ENCODE peak calls at places on chromosomes 3 and 15, in five cellular contexts. N is CD8-positive, alpha-beta T cell; W is ovary; U is BE2C; P is fibroblast of lung. V is an unnamed sample. For H3K4me1, the result is how much of the 10 kb centered on the place peaks cover.

GRCh38 chr3:69671082-69671952 is 67.9 kb upstream of the MITF start:
- DNase-seq in W (no peak), U (peak), N (no peak), P (peak), V (no peak)

GRCh38 chr3:87801409-87801808 is 257.4 kb downstream of the CGGBP1 start:
- DNase-seq in P (no peak), W (no peak), U (no peak), N (no peak), V (no peak)

GRCh38 chr3:64244011-64244942 is 19.0 kb upstream of the PRICKLE2 start:
- DNase-seq in W (no peak), N (no peak), P (peak), U (peak), V (peak)

GRCh38 chr3:69948246-69948862 is 51.2 kb upstream of the SAMMSON start:
- DNase-seq in W (no peak), N (no peak), U (no peak), P (peak), V (peak)

GRCh38 chr3:142916611-142917010 is 27.7 kb upstream of the PCOLCE2 start:
- DNase-seq in U (no peak), W (no peak), P (no peak), N (no peak), V (no peak)

GRCh38 chr3:74789111-74789510 is 174.7 kb upstream of the CNTN3 start:
- DNase-seq in N (no peak), P (no peak), W (no peak), U (no peak), V (peak)

GRCh38 chr15:99474981-99475753 is 90.6 kb upstream of the MEF2A start:
- DNase-seq in P (peak), N (no peak), W (no peak), U (no peak), V (no peak)

GRCh38 chr15:52730163-52730562 is 51.0 kb upstream of the ATOSA start:
- DNase-seq in N (peak), W (no peak), U (no peak), P (no peak), V (peak)

GRCh38 chr15:48616216-48616615 is 29.3 kb downstream of the FBN1 start:
- DNase-seq in W (no peak), P (peak), U (no peak), N (no peak), V (no peak)

GRCh38 chr3:29071077-29071634 is 209.7 kb upstream of the RBMS3 start:
- DNase-seq in U (no peak), P (no peak), W (no peak), N (no peak), V (no peak)

GRCh38 chr3:73681610-73682009 is 56.9 kb upstream of the PDZRN3 start:
- DNase-seq in P (peak), U (no peak), W (no peak), N (no peak), V (peak)

GRCh38 chr15:98863983-98864382 is 143.6 kb downstream of the PGPEP1L start:
- DNase-seq in N (no peak), U (no peak), W (no peak), P (no peak), V (no peak)

GRCh38 chr3:63441262-63441661 is 163.2 kb downstream of the SYNPR start:
- DNase-seq in U (no peak), W (no peak), N (no peak), P (no peak), V (no peak)

GRCh38 chr3:51382076-51382745 is 2.9 kb upstream of the MANF start:
- DNase-seq in W (no peak), P (no peak), U (no peak), N (no peak), V (no peak)

GRCh38 chr15:75666823-75667501 is 19.2 kb downstream of the SNX33 start:
- DNase-seq in N (no peak), P (peak), U (no peak), W (no peak), V (peak)

GRCh38 chr3:185659942-185660921 is 74.1 kb downstream of the SENP2 start:
- DNase-seq in U (peak), N (peak), W (peak), P (peak), V (peak)
- TF ChIP-seq CTCF in U (peak), N (peak), W (peak), P (peak), V (peak)

DNA sequence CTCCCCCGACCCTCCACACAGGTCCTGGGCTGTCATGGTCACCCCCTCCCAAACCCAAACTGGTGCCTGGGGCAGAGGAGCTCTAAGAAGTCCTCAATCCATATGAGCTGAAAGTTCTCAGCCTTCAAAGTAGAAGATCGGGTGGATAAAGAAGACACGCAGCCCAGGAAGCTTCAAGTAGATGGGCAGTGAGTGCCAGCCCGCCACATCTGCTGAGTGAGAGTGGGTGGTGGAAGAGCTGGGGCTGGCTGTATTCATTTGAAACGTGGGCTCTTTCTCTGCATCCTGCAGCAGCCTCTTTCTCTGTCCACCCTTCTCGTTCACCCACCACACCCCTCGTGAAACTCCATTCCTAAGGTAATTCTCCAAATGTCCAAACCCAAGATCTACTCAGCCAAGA is 363.8 kb upstream of the ICE2 start:
- DNase-seq in W (no peak), P (no peak), U (no peak), N (no peak), V (no peak)
- H3K4me1 ChIP-seq in W (under half), P (under half), U (under half), N (half or more), V (under half)

GRCh38 chr3:54225841-54226528 is 103.6 kb downstream of the CACNA2D3 start:
- DNase-seq in U (no peak), W (no peak), N (no peak), P (no peak), V (no peak)
- TF ChIP-seq CTCF in U (no peak), W (no peak), N (no peak), P (no peak), V (no peak)

DNA sequence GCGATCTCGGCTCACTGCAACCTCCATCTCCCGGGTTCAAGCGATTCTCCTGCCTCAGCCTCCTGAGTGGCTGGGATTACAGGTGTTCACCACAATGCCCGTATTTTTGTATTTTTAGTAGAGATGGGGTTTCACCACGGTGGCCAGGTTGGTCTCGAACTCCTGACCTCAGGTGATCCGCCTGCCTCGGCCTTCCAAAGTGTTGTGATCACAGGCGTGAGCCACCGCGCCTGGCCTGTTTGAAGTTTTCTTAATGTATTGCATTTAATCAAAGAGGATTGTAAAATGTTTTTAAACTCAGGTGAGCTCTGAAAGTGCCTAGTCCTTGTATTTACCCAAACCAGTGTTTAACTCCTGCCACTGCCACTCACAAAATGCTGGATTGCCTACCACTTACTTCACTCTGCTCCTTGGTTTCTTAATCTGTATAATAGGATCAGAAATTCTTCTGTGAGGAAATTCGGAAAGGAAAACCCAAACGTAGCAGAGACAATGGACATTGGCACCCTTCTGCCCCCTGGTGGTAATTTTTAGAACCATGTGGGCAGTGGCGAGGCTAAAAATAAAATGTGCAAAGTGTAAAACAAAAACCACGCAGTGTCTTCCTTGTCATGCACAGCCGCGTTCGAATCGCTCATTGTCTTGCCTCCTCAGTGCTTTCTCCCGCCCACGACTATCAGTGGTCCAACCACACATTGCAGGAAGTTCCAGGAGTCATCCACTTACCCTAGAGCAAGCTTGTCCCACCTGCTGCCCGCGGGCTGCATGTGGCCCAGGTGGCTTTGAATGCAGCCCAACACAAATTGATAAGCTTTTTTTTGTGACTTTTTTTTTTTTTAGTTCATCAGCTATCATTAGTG is 27.3 kb downstream of the CEP19 start:
- DNase-seq in U (peak), W (peak), N (peak), P (peak), V (no peak)
- H3K4me1 ChIP-seq in U (under half), W (under half), N (under half), P (under half), V (under half)

GRCh38 chr3:52731590-52731989 is 25.7 kb downstream of the SPCS1 start:
- DNase-seq in P (no peak), N (no peak), U (no peak), W (no peak), V (no peak)
- TF ChIP-seq CTCF in P (no peak), N (no peak), U (no peak), W (no peak), V (no peak)

GRCh38 chr3:194139977-194140351 is 4.0 kb downstream of the HES1 start:
- DNase-seq in N (no peak), W (no peak), P (no peak), U (no peak), V (no peak)

GRCh38 chr3:194142156-194142910 is 6.4 kb downstream of the HES1 start:
- DNase-seq in U (peak), P (no peak), W (peak), N (no peak), V (no peak)

GRCh38 chr3:194141415-194142155 is 5.6 kb downstream of the HES1 start:
- DNase-seq in U (peak), N (peak), W (peak), P (peak), V (peak)

GRCh38 chr3:194139085-194139976 is 3.4 kb downstream of the HES1 start:
- DNase-seq in W (peak), P (no peak), U (peak), N (no peak), V (peak)

GRCh38 chr3:194140520-194141414 is 4.8 kb downstream of the HES1 start:
- DNase-seq in U (peak), N (peak), P (no peak), W (peak), V (peak)
- H3K4me1 ChIP-seq in U (under half), N (under half), P (under half), W (under half), V (under half)

GRCh38 chr15:22942306-22942855 is 37.8 kb downstream of the CYFIP1 start:
- DNase-seq in W (no peak), U (no peak), N (no peak), P (no peak), V (no peak)

GRCh38 chr15:22936577-22937472 is 43.3 kb downstream of the CYFIP1 start:
- DNase-seq in U (no peak), W (no peak), N (no peak), P (no peak), V (no peak)

GRCh38 chr15:22939051-22939450 is 41.1 kb downstream of the CYFIP1 start:
- DNase-seq in U (no peak), W (no peak), N (no peak), P (no peak), V (no peak)

GRCh38 chr15:22941179-22941578 is 39.0 kb downstream of the CYFIP1 start:
- DNase-seq in U (no peak), N (no peak), W (no peak), P (no peak), V (no peak)

DNA sequence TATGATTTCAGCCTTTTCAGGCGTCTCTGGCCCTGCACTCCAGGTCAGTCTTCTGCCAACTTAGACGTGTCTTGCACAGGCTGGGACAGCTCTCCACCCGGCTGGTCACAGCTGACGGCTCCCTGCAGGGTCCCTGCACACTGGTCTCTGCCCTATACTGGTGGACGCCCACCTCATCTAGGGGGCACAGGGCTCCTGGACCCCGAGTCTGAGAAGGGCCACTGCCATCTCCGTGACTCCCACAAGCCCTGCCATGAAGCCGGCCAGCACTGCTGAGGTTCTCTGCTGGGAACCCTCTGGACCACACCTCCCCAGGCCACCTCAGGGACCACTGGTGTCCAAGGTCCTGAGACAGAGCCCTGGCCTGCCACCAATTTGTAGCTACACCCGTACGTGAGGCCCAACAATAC is 40.5 kb downstream of the CYFIP1 start:
- DNase-seq in N (no peak), W (no peak), P (no peak), U (no peak), V (no peak)
- TF ChIP-seq CTCF in N (no peak), W (no peak), P (no peak), U (no peak), V (no peak)